ENCODE peak calls at places on chromosome 5, in six cellular contexts. One of them, this sample, is unnamed.

GRCh38 chr5:151742870-151743294 is 15.5 kb downstream of the ATOX1 start:
- DNase-seq in HCT116: peak
- DNase-seq in endothelial cell of umbilical vein: peak
- DNase-seq in K562: peak
- DNase-seq in HepG2: peak
- DNase-seq in GM23338: peak
- DNase-seq in this sample: no peak

GRCh38 chr5:111572561-111572960 is 60.2 kb upstream of the STARD4 start:
- DNase-seq in HepG2: no peak
- DNase-seq in GM23338: no peak
- DNase-seq in endothelial cell of umbilical vein: no peak
- DNase-seq in HCT116: no peak
- DNase-seq in K562: no peak
- DNase-seq in this sample: no peak

GRCh38 chr5:154756871-154757646 is 1.9 kb downstream of the LARP1 start:
- DNase-seq in endothelial cell of umbilical vein: peak
- DNase-seq in HCT116: no peak
- DNase-seq in GM23338: peak
- DNase-seq in K562: peak
- DNase-seq in HepG2: no peak
- DNase-seq in this sample: no peak

GRCh38 chr5:34789021-34789531 is 49.9 kb upstream of the TTC23L start:
- DNase-seq in K562: peak
- DNase-seq in endothelial cell of umbilical vein: peak
- DNase-seq in HepG2: no peak
- DNase-seq in HCT116: no peak
- DNase-seq in GM23338: peak
- DNase-seq in this sample: no peak

GRCh38 chr5:142125963-142126362 is 17.4 kb downstream of the NDFIP1 start:
- DNase-seq in HepG2: no peak
- DNase-seq in HCT116: no peak
- DNase-seq in endothelial cell of umbilical vein: no peak
- DNase-seq in GM23338: no peak
- DNase-seq in K562: no peak
- DNase-seq in this sample: no peak

GRCh38 chr5:1542755-1543154 is 19.0 kb upstream of the LPCAT1 start:
- DNase-seq in HCT116: peak
- DNase-seq in GM23338: no peak
- DNase-seq in K562: no peak
- DNase-seq in endothelial cell of umbilical vein: peak
- DNase-seq in HepG2: no peak
- DNase-seq in this sample: no peak

GRCh38 chr5:151664694-151665583 is 21.8 kb downstream of the SPARC start:
- DNase-seq in HCT116: no peak
- DNase-seq in K562: no peak
- DNase-seq in endothelial cell of umbilical vein: peak
- DNase-seq in HepG2: no peak
- DNase-seq in GM23338: no peak
- DNase-seq in this sample: no peak

GRCh38 chr5:137491121-137491520 is 8.0 kb downstream of the SPOCK1 start:
- DNase-seq in GM23338: no peak
- DNase-seq in HCT116: no peak
- DNase-seq in endothelial cell of umbilical vein: peak
- DNase-seq in K562: no peak
- DNase-seq in HepG2: no peak
- DNase-seq in this sample: no peak

GRCh38 chr5:124341066-124341943 is 405.1 kb downstream of the ZNF608 start:
- DNase-seq in HCT116: no peak
- DNase-seq in endothelial cell of umbilical vein: peak
- DNase-seq in GM23338: no peak
- DNase-seq in K562: no peak
- DNase-seq in HepG2: no peak
- DNase-seq in this sample: no peak

GRCh38 chr5:119578937-119579336 is 50.4 kb upstream of the FAM170A start:
- DNase-seq in GM23338: peak
- DNase-seq in K562: peak
- DNase-seq in endothelial cell of umbilical vein: peak
- DNase-seq in HepG2: peak
- DNase-seq in HCT116: peak
- DNase-seq in this sample: peak

GRCh38 chr5:109316631-109317030 is 93.1 kb downstream of the PJA2 start:
- DNase-seq in HCT116: peak
- DNase-seq in K562: no peak
- DNase-seq in HepG2: no peak
- DNase-seq in endothelial cell of umbilical vein: no peak
- DNase-seq in GM23338: no peak
- DNase-seq in this sample: no peak

GRCh38 chr5:31393126-31393525 is 138.8 kb downstream of the DROSHA start:
- DNase-seq in GM23338: no peak
- DNase-seq in K562: peak
- DNase-seq in endothelial cell of umbilical vein: no peak
- DNase-seq in HepG2: no peak
- DNase-seq in HCT116: no peak
- DNase-seq in this sample: no peak

GRCh38 chr5:163571755-163572154 is 66.3 kb downstream of the MAT2B start:
- DNase-seq in GM23338: no peak
- DNase-seq in endothelial cell of umbilical vein: no peak
- DNase-seq in HepG2: no peak
- DNase-seq in HCT116: no peak
- DNase-seq in K562: no peak
- DNase-seq in this sample: no peak

GRCh38 chr5:55440188-55440646 is 94.5 kb downstream of the PLPP1 start:
- DNase-seq in GM23338: peak
- DNase-seq in endothelial cell of umbilical vein: no peak
- DNase-seq in HCT116: no peak
- DNase-seq in HepG2: no peak
- DNase-seq in K562: peak
- DNase-seq in this sample: peak

GRCh38 chr5:1757511-1757910 is 42.1 kb downstream of the MRPL36 start:
- DNase-seq in GM23338: no peak
- DNase-seq in K562: no peak
- DNase-seq in HepG2: no peak
- DNase-seq in HCT116: no peak
- DNase-seq in endothelial cell of umbilical vein: no peak
- DNase-seq in this sample: no peak

GRCh38 chr5:68379275-68380026 is 163.9 kb downstream of the PIK3R1 start:
- DNase-seq in endothelial cell of umbilical vein: no peak
- DNase-seq in HCT116: no peak
- DNase-seq in HepG2: no peak
- DNase-seq in K562: no peak
- DNase-seq in GM23338: no peak
- DNase-seq in this sample: no peak

GRCh38 chr5:96209829-96210228 is 223.2 kb downstream of the PCSK1 start:
- DNase-seq in GM23338: no peak
- DNase-seq in endothelial cell of umbilical vein: peak
- DNase-seq in HepG2: no peak
- DNase-seq in HCT116: no peak
- DNase-seq in K562: no peak
- DNase-seq in this sample: no peak

GRCh38 chr5:56383761-56384160 is 150.6 kb upstream of the ANKRD55 start:
- DNase-seq in K562: peak
- DNase-seq in endothelial cell of umbilical vein: no peak
- DNase-seq in GM23338: no peak
- DNase-seq in HCT116: no peak
- DNase-seq in HepG2: no peak
- DNase-seq in this sample: no peak

GRCh38 chr5:74028406-74028805 is 402.4 kb downstream of the ARHGEF28 start:
- DNase-seq in GM23338: no peak
- DNase-seq in endothelial cell of umbilical vein: no peak
- DNase-seq in HepG2: no peak
- DNase-seq in HCT116: peak
- DNase-seq in K562: no peak
- DNase-seq in this sample: no peak

GRCh38 chr5:141101059-141101458 is 786 bp downstream of the PCDHB3 start:
- DNase-seq in HCT116: no peak
- DNase-seq in endothelial cell of umbilical vein: no peak
- DNase-seq in K562: no peak
- DNase-seq in HepG2: no peak
- DNase-seq in GM23338: peak
- DNase-seq in this sample: no peak

GRCh38 chr5:74862221-74862620 is 4.0 kb downstream of the FAM169A start:
- DNase-seq in GM23338: no peak
- DNase-seq in endothelial cell of umbilical vein: no peak
- DNase-seq in K562: no peak
- DNase-seq in HCT116: no peak
- DNase-seq in HepG2: no peak
- DNase-seq in this sample: no peak

GRCh38 chr5:96857924-96858323 is 18.4 kb upstream of the ERAP2 start:
- DNase-seq in HCT116: no peak
- DNase-seq in GM23338: no peak
- DNase-seq in HepG2: no peak
- DNase-seq in endothelial cell of umbilical vein: no peak
- DNase-seq in K562: no peak
- DNase-seq in this sample: no peak

GRCh38 chr5:40687316-40687715 is 7.6 kb downstream of the PTGER4 start:
- DNase-seq in K562: no peak
- DNase-seq in endothelial cell of umbilical vein: peak
- DNase-seq in GM23338: no peak
- DNase-seq in HCT116: no peak
- DNase-seq in HepG2: no peak
- DNase-seq in this sample: no peak

GRCh38 chr5:90878549-90879196 is 320.1 kb downstream of the ADGRV1 start:
- DNase-seq in endothelial cell of umbilical vein: peak
- DNase-seq in K562: no peak
- DNase-seq in HCT116: no peak
- DNase-seq in GM23338: no peak
- DNase-seq in HepG2: no peak
- DNase-seq in this sample: no peak

GRCh38 chr5:99317136-99317535 is 388.3 kb upstream of the CHD1 start:
- DNase-seq in K562: no peak
- DNase-seq in HepG2: no peak
- DNase-seq in endothelial cell of umbilical vein: peak
- DNase-seq in GM23338: no peak
- DNase-seq in HCT116: no peak
- DNase-seq in this sample: no peak

GRCh38 chr5:69359699-69360098 is 9.6 kb downstream of the AK6 start:
- DNase-seq in HepG2: no peak
- DNase-seq in GM23338: no peak
- DNase-seq in endothelial cell of umbilical vein: no peak
- DNase-seq in K562: no peak
- DNase-seq in HCT116: no peak
- DNase-seq in this sample: no peak

GRCh38 chr5:55481293-55481900 is 53.4 kb downstream of the PLPP1 start:
- DNase-seq in HepG2: no peak
- DNase-seq in GM23338: no peak
- DNase-seq in HCT116: no peak
- DNase-seq in endothelial cell of umbilical vein: no peak
- DNase-seq in K562: no peak
- DNase-seq in this sample: no peak

GRCh38 chr5:148808864-148809642 is 17.4 kb upstream of the ADRB2 start:
- DNase-seq in GM23338: no peak
- DNase-seq in endothelial cell of umbilical vein: no peak
- DNase-seq in HCT116: no peak
- DNase-seq in K562: peak
- DNase-seq in HepG2: no peak
- DNase-seq in this sample: no peak

GRCh38 chr5:173429489-173430150 is 101.4 kb upstream of the STC2 start:
- DNase-seq in K562: no peak
- DNase-seq in GM23338: no peak
- DNase-seq in endothelial cell of umbilical vein: no peak
- DNase-seq in HCT116: no peak
- DNase-seq in HepG2: no peak
- DNase-seq in this sample: no peak

GRCh38 chr5:17944046-17944445 is 309.8 kb downstream of the TAF11L14 start:
- DNase-seq in HepG2: no peak
- DNase-seq in K562: no peak
- DNase-seq in GM23338: no peak
- DNase-seq in HCT116: no peak
- DNase-seq in endothelial cell of umbilical vein: no peak
- DNase-seq in this sample: no peak

GRCh38 chr5:133328800-133329199 is 277.0 kb downstream of the HSPA4 start:
- DNase-seq in endothelial cell of umbilical vein: no peak
- DNase-seq in HepG2: no peak
- DNase-seq in K562: no peak
- DNase-seq in HCT116: no peak
- DNase-seq in GM23338: no peak
- DNase-seq in this sample: no peak

DNA sequence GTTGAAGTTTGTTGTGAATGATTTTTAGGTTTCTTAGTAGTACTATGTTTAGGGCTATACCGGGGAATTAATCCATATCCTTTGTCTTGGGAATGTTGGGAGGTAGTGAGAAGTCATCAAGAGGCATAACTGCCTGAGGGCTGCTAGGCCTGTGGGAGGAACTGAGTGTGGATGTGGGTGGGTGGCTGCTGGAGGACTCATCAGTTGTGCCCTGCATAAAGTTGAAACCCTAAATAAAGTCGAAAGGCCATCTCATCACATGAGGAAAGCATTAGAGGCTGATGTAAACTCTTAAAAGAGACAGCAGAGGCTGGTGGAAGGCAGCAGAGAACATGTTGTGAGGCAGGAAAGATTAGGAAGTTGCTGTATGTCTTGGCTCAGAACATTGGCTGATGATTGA is 143.7 kb downstream of the MAST4 start:
- DNase-seq in HCT116: no peak
- DNase-seq in HepG2: no peak
- DNase-seq in K562: no peak
- DNase-seq in endothelial cell of umbilical vein: no peak
- DNase-seq in GM23338: no peak
- DNase-seq in this sample: no peak
- TF ChIP-seq POLR2AphosphoS5 in HCT116: no peak
- TF ChIP-seq POLR2AphosphoS5 in HepG2: no peak
- TF ChIP-seq POLR2AphosphoS5 in K562: no peak
- TF ChIP-seq POLR2AphosphoS5 in endothelial cell of umbilical vein: no peak
- TF ChIP-seq POLR2AphosphoS5 in GM23338: no peak
- TF ChIP-seq POLR2AphosphoS5 in this sample: no peak

GRCh38 chr5:93577807-93578178 is 3.2 kb downstream of the NR2F1-AS1 start:
- DNase-seq in endothelial cell of umbilical vein: no peak
- DNase-seq in K562: no peak
- DNase-seq in GM23338: no peak
- DNase-seq in HCT116: no peak
- DNase-seq in HepG2: no peak
- DNase-seq in this sample: no peak
- H3K4me3 ChIP-seq in endothelial cell of umbilical vein: no peak
- H3K4me3 ChIP-seq in K562: no peak
- H3K4me3 ChIP-seq in GM23338: no peak
- H3K4me3 ChIP-seq in HCT116: no peak
- H3K4me3 ChIP-seq in HepG2: no peak
- H3K4me3 ChIP-seq in this sample: no peak

GRCh38 chr5:115816226-115817042 is at the start of gene CDO1:
- DNase-seq in GM23338: peak
- DNase-seq in K562: no peak
- DNase-seq in HepG2: no peak
- DNase-seq in HCT116: no peak
- DNase-seq in endothelial cell of umbilical vein: peak
- DNase-seq in this sample: no peak
- TF ChIP-seq EZH2 in GM23338: peak
- TF ChIP-seq EZH2 in K562: no peak
- TF ChIP-seq EZH2 in HepG2: peak
- TF ChIP-seq EZH2 in HCT116: no peak
- TF ChIP-seq EZH2 in endothelial cell of umbilical vein: no peak
- TF ChIP-seq EZH2 in this sample: no peak

DNA sequence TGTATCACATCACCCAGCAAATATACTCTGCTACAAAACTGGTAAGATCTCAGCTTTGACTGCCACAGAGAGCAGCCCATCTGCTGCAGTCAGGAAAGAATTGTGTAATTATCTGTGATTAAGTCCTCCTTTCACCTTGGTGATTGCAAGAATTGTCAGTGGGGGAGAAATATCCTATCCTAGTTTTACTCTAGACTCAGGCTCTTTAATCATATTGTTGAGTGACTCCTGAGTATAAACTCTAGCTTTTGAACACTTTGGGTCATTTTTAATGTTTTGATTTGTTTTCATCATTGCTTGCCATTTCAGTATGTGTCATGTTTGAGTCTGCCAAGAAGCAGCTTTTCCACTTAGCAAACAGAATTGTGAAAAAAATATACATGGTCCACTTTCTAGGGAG is 32.1 kb downstream of the VCAN start:
- DNase-seq in endothelial cell of umbilical vein: no peak
- DNase-seq in GM23338: no peak
- DNase-seq in K562: no peak
- DNase-seq in HCT116: no peak
- DNase-seq in HepG2: no peak
- DNase-seq in this sample: no peak
- TF ChIP-seq POLR2AphosphoS5 in endothelial cell of umbilical vein: no peak
- TF ChIP-seq POLR2AphosphoS5 in GM23338: no peak
- TF ChIP-seq POLR2AphosphoS5 in K562: no peak
- TF ChIP-seq POLR2AphosphoS5 in HCT116: no peak
- TF ChIP-seq POLR2AphosphoS5 in HepG2: no peak
- TF ChIP-seq POLR2AphosphoS5 in this sample: no peak

This sample was measured in SK-N-MC.